ENCODE peak calls at places on chromosomes 2 and 18, in seven cellular contexts. K is stomach, E is HepG2, H is transverse colon, X is A549, O is sigmoid colon, A is tibial nerve. S is an unnamed sample.

GRCh38 chr2:46306988-46307655 is 9.9 kb downstream of the EPAS1 start:
- DNase-seq in A (no peak), E (peak), K (no peak), O (no peak), X (no peak), H (no peak), S (no peak)

GRCh38 chr2:27716301-27717069 is 52.8 kb downstream of the SLC4A1AP start:
- DNase-seq in K (no peak), H (no peak), O (no peak), E (no peak), X (no peak), A (no peak), S (no peak)

GRCh38 chr2:84556190-84556589 is 39.9 kb downstream of the DNAH6 start:
- DNase-seq in O (no peak), X (no peak), A (no peak), K (no peak), E (no peak), H (no peak), S (no peak)

GRCh38 chr2:142316049-142316448 is 185.2 kb upstream of the LRP1B start:
- DNase-seq in O (no peak), A (no peak), E (no peak), X (no peak), H (no peak), K (no peak), S (no peak)

GRCh38 chr2:71617266-71617665 is 163.9 kb downstream of the DYSF start:
- DNase-seq in O (no peak), X (no peak), A (peak), K (peak), H (no peak), E (no peak), S (peak)

GRCh38 chr18:59988098-59988706 is 88.4 kb downstream of the PMAIP1 start:
- DNase-seq in K (peak), X (peak), A (no peak), H (peak), O (no peak), E (peak), S (no peak)

GRCh38 chr2:26907416-26907815 is 59.5 kb downstream of the DPYSL5 start:
- DNase-seq in X (no peak), K (no peak), H (no peak), E (no peak), O (no peak), A (no peak), S (no peak)

GRCh38 chr2:31137211-31138036 is 816 bp downstream of the GALNT14 start:
- DNase-seq in X (peak), A (no peak), K (no peak), E (no peak), O (no peak), H (no peak), S (peak)

GRCh38 chr18:55228707-55229106 is 269.4 kb upstream of the CCDC68 start:
- DNase-seq in O (peak), K (no peak), A (no peak), X (no peak), H (no peak), E (no peak), S (no peak)

GRCh38 chr2:46488389-46488788 is 9.0 kb downstream of the TMEM247 start:
- DNase-seq in K (no peak), H (no peak), E (no peak), X (no peak), O (no peak), A (no peak), S (no peak)

GRCh38 chr2:3864943-3865664 is 161.7 kb downstream of the DCDC2C start:
- DNase-seq in H (no peak), K (no peak), O (no peak), A (no peak), E (no peak), X (no peak), S (no peak)

GRCh38 chr2:64274399-64275173 is 130.4 kb upstream of the PELI1 start:
- DNase-seq in E (no peak), A (no peak), X (no peak), H (no peak), K (no peak), O (no peak), S (no peak)

GRCh38 chr2:19664651-19665050 is 237.1 kb downstream of the TTC32 start:
- DNase-seq in E (no peak), O (no peak), X (no peak), H (no peak), A (no peak), K (no peak), S (no peak)

GRCh38 chr2:67255933-67256615 is 141.1 kb upstream of the ETAA1 start:
- DNase-seq in E (no peak), O (no peak), A (no peak), X (no peak), K (no peak), H (no peak), S (no peak)

GRCh38 chr2:86225581-86225980 is 26.3 kb downstream of the MRPL35 start:
- DNase-seq in X (no peak), O (peak), E (no peak), A (no peak), H (peak), K (no peak), S (no peak)

DNA sequence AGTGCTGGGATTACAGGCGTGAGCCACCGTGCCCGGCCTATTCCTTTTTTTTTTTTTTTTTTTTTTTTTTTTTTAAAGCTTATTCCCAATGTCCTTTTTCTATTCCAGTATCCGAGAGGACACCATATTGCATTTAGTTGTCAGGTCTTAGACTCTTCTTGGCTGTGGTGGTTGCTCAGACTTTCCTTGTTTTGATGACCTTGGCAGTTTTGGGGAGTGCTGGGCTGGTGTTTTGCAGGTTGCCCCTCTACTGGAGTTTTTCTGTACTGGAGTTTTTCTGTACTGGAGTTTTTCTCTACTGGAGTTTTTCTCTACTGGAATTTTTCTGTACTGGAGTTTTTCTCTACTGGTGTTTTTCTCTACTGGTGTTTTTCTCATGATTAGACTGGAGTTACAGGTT is 149.2 kb downstream of the TANC1 start:
- DNase-seq in A (no peak), H (no peak), O (no peak), K (no peak), X (no peak), E (no peak), S (no peak)
- TF ChIP-seq EP300 in A (no peak), H (no peak), O (no peak), K (no peak), X (no peak), E (no peak), S (no peak)

GRCh38 chr18:13389491-13390131 is 171.1 kb downstream of the LDLRAD4 start:
- DNase-seq in O (peak), H (no peak), K (no peak), X (no peak), E (no peak), A (no peak), S (no peak)

GRCh38 chr18:13390196-13390595 is 171.6 kb downstream of the LDLRAD4 start:
- DNase-seq in H (no peak), O (peak), A (no peak), X (no peak), E (no peak), K (no peak), S (no peak)

GRCh38 chr18:13386891-13387801 is 168.6 kb downstream of the LDLRAD4 start:
- DNase-seq in O (peak), K (no peak), A (no peak), H (no peak), X (no peak), E (no peak), S (no peak)

GRCh38 chr18:13388586-13389490 is 170.3 kb downstream of the LDLRAD4 start:
- DNase-seq in K (no peak), O (peak), X (no peak), A (no peak), H (no peak), E (no peak), S (no peak)

GRCh38 chr18:13387856-13388548 is 169.4 kb downstream of the LDLRAD4 start:
- DNase-seq in H (no peak), O (peak), E (no peak), A (no peak), X (no peak), K (no peak), S (no peak)
- TF ChIP-seq CTCF in H (no peak), O (no peak), E (no peak), A (no peak), X (no peak), K (no peak), S (no peak)

GRCh38 chr2:158668394-158668793 is 126.7 kb upstream of the DAPL1 start:
- DNase-seq in H (no peak), O (no peak), K (no peak), A (no peak), X (no peak), E (no peak), S (peak)

GRCh38 chr2:158667969-158668368 is 127.1 kb upstream of the DAPL1 start:
- DNase-seq in K (no peak), H (no peak), A (no peak), O (no peak), X (no peak), E (no peak), S (peak)

GRCh38 chr2:158666969-158667368 is 128.1 kb upstream of the DAPL1 start:
- DNase-seq in O (no peak), E (no peak), H (no peak), A (no peak), X (no peak), K (no peak), S (peak)

GRCh38 chr2:158665536-158666302 is 129.4 kb upstream of the DAPL1 start:
- DNase-seq in H (no peak), O (no peak), A (no peak), X (no peak), K (no peak), E (no peak), S (no peak)

DNA sequence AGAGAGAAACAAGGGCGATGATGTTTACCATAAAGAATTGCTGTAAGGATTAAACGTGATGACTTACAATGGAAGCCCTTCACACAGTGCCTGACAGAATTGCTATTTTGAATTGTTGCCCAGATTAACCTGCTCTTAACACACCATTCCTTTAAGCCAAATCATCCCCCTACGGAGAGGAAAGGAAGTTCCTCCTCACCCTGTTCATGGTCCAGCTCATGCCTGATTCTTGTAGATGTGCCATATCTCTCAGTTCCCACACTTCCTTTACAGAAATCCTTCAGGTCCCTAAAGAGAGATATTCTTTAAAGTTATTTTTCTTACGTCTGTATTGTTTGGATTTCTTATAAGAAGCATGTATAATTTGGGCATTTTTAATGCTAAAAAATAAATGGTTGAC is 127.5 kb upstream of the DAPL1 start:
- DNase-seq in X (no peak), K (no peak), O (no peak), E (no peak), H (no peak), A (no peak), S (no peak)
- H3K27ac ChIP-seq in X (no peak), K (no peak), O (no peak), E (no peak), H (no peak), A (no peak), S (peak)

GRCh38 chr18:33924576-33924975 is 300.1 kb downstream of the NOL4 start:
- DNase-seq in X (no peak), O (no peak), A (no peak), K (no peak), H (no peak), E (no peak), S (no peak)

GRCh38 chr18:33923980-33924379 is 300.7 kb downstream of the NOL4 start:
- DNase-seq in K (no peak), E (no peak), H (no peak), A (no peak), X (no peak), O (no peak), S (no peak)

DNA sequence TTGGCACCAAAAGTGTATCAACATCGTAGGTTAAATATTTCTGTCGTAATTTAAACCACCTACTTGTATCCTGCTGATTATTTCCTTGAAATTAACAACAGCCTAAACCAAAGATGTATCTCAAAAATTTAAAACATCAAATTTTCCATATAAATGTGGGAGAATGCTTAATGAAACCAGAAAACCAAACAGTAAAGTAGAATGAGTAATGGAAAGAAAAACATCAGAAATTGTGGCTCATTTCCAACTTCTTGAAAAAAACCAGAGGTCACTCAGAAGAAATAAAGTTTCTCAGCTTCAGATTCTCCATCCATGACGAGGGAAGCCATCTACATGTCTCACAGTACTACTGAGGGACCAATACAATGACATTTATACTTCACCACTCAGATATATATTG is 296.5 kb downstream of the NOL4 start:
- DNase-seq in O (no peak), E (no peak), H (no peak), X (no peak), K (no peak), A (no peak), S (no peak)
- TF ChIP-seq EP300 in O (no peak), E (no peak), H (no peak), X (no peak), K (no peak), A (no peak), S (no peak)